ENCODE peak calls at places on chromosomes 16 and 17, in seven cellular contexts. One of them, this sample, is unnamed.

GRCh38 chr16:49980166-49980565 is 44.9 kb upstream of the CNEP1R1 start:
- DNase-seq in left ventricle myocardium inferior: no peak
- DNase-seq in NCI-H1105: no peak
- DNase-seq in A549: no peak
- DNase-seq in NCI-H2107: no peak
- DNase-seq in ovary: no peak
- DNase-seq in AG04449: no peak
- DNase-seq in this sample: no peak

GRCh38 chr16:46974352-46974751 is 878 bp upstream of the DNAJA2 start:
- DNase-seq in left ventricle myocardium inferior: no peak
- DNase-seq in NCI-H1105: peak; percentile 25
- DNase-seq in A549: peak; percentile 26
- DNase-seq in NCI-H2107: no peak
- DNase-seq in ovary: no peak
- DNase-seq in AG04449: no peak
- DNase-seq in this sample: no peak

GRCh38 chr17:68433211-68433610 is 24.1 kb downstream of the WIPI1 start:
- DNase-seq in left ventricle myocardium inferior: no peak
- DNase-seq in NCI-H1105: no peak
- DNase-seq in A549: no peak
- DNase-seq in NCI-H2107: no peak
- DNase-seq in ovary: no peak
- DNase-seq in AG04449: no peak
- DNase-seq in this sample: no peak

GRCh38 chr16:3158014-3158497 is 23.2 kb downstream of the ZNF213 start:
- DNase-seq in left ventricle myocardium inferior: no peak
- DNase-seq in NCI-H1105: no peak
- DNase-seq in A549: no peak
- DNase-seq in NCI-H2107: no peak
- DNase-seq in ovary: peak; percentile 62
- DNase-seq in AG04449: no peak
- DNase-seq in this sample: no peak

GRCh38 chr17:58575511-58575910 is 61.1 kb upstream of the MTMR4 start:
- DNase-seq in left ventricle myocardium inferior: no peak
- DNase-seq in NCI-H1105: no peak
- DNase-seq in A549: no peak
- DNase-seq in NCI-H2107: no peak
- DNase-seq in ovary: no peak
- DNase-seq in AG04449: peak; percentile 16
- DNase-seq in this sample: peak; percentile 29

GRCh38 chr16:87458424-87458915 is 34.4 kb downstream of the ZCCHC14 start:
- DNase-seq in left ventricle myocardium inferior: no peak
- DNase-seq in NCI-H1105: no peak
- DNase-seq in A549: no peak
- DNase-seq in NCI-H2107: no peak
- DNase-seq in ovary: no peak
- DNase-seq in AG04449: no peak
- DNase-seq in this sample: no peak

GRCh38 chr17:28737316-28737715 is 6.5 kb upstream of the TRAF4 start:
- DNase-seq in left ventricle myocardium inferior: no peak
- DNase-seq in NCI-H1105: no peak
- DNase-seq in A549: no peak
- DNase-seq in NCI-H2107: no peak
- DNase-seq in ovary: no peak
- DNase-seq in AG04449: no peak
- DNase-seq in this sample: no peak

GRCh38 chr17:82859431-82860403 is 19.9 kb upstream of the ZNF750 start:
- DNase-seq in left ventricle myocardium inferior: no peak
- DNase-seq in NCI-H1105: no peak
- DNase-seq in A549: peak; percentile 41
- DNase-seq in NCI-H2107: no peak
- DNase-seq in ovary: no peak
- DNase-seq in AG04449: no peak
- DNase-seq in this sample: no peak

GRCh38 chr16:85437161-85438052 is 175.7 kb upstream of the GSE1 start:
- DNase-seq in left ventricle myocardium inferior: no peak
- DNase-seq in NCI-H1105: no peak
- DNase-seq in A549: no peak
- DNase-seq in NCI-H2107: no peak
- DNase-seq in ovary: peak; percentile 81
- DNase-seq in AG04449: no peak
- DNase-seq in this sample: no peak

GRCh38 chr16:10752843-10753523 is 9.3 kb downstream of the NUBP1 start:
- DNase-seq in left ventricle myocardium inferior: peak; percentile 65
- DNase-seq in NCI-H1105: no peak
- DNase-seq in A549: no peak
- DNase-seq in NCI-H2107: no peak
- DNase-seq in ovary: peak; percentile 32
- DNase-seq in AG04449: no peak
- DNase-seq in this sample: no peak

GRCh38 chr17:60557805-60558204 is 31.8 kb upstream of the APPBP2 start:
- DNase-seq in left ventricle myocardium inferior: no peak
- DNase-seq in NCI-H1105: no peak
- DNase-seq in A549: no peak
- DNase-seq in NCI-H2107: no peak
- DNase-seq in ovary: no peak
- DNase-seq in AG04449: no peak
- DNase-seq in this sample: no peak

GRCh38 chr17:63571632-63572310 is 21.5 kb downstream of the DCAF7 start:
- DNase-seq in left ventricle myocardium inferior: no peak
- DNase-seq in NCI-H1105: no peak
- DNase-seq in A549: no peak
- DNase-seq in NCI-H2107: no peak
- DNase-seq in ovary: no peak
- DNase-seq in AG04449: peak; percentile 31
- DNase-seq in this sample: peak; percentile 57

GRCh38 chr16:2919511-2920255 is 8.0 kb downstream of the FLYWCH1 start:
- DNase-seq in left ventricle myocardium inferior: no peak
- DNase-seq in NCI-H1105: peak; percentile 20
- DNase-seq in A549: peak; percentile 61
- DNase-seq in NCI-H2107: no peak
- DNase-seq in ovary: peak; percentile 67
- DNase-seq in AG04449: no peak
- DNase-seq in this sample: peak; percentile 34

GRCh38 chr16:86428729-86429472 is 81.4 kb upstream of the FOXF1 start:
- DNase-seq in left ventricle myocardium inferior: peak; percentile 26
- DNase-seq in NCI-H1105: no peak
- DNase-seq in A549: no peak
- DNase-seq in NCI-H2107: no peak
- DNase-seq in ovary: no peak
- DNase-seq in AG04449: no peak
- DNase-seq in this sample: no peak

GRCh38 chr17:66508896-66509843 is 206.8 kb downstream of the PRKCA start:
- DNase-seq in left ventricle myocardium inferior: no peak
- DNase-seq in NCI-H1105: peak; percentile 77
- DNase-seq in A549: peak; percentile 87
- DNase-seq in NCI-H2107: no peak
- DNase-seq in ovary: no peak
- DNase-seq in AG04449: peak; percentile 73
- DNase-seq in this sample: peak; percentile 70

GRCh38 chr17:15157051-15157450 is 108.1 kb downstream of the PMP22 start:
- DNase-seq in left ventricle myocardium inferior: no peak
- DNase-seq in NCI-H1105: no peak
- DNase-seq in A549: no peak
- DNase-seq in NCI-H2107: no peak
- DNase-seq in ovary: no peak
- DNase-seq in AG04449: no peak
- DNase-seq in this sample: peak; percentile 27

GRCh38 chr16:49844399-49844798 is 11.5 kb downstream of the ZNF423 start:
- DNase-seq in left ventricle myocardium inferior: no peak
- DNase-seq in NCI-H1105: no peak
- DNase-seq in A549: no peak
- DNase-seq in NCI-H2107: no peak
- DNase-seq in ovary: no peak
- DNase-seq in AG04449: no peak
- DNase-seq in this sample: no peak

GRCh38 chr16:88600539-88600896 is 30.3 kb downstream of the ZC3H18 start:
- DNase-seq in left ventricle myocardium inferior: no peak
- DNase-seq in NCI-H1105: no peak
- DNase-seq in A549: no peak
- DNase-seq in NCI-H2107: no peak
- DNase-seq in ovary: no peak
- DNase-seq in AG04449: no peak
- DNase-seq in this sample: no peak

GRCh38 chr17:80491478-80492342 is 15.3 kb upstream of the NPTX1 start:
- DNase-seq in left ventricle myocardium inferior: no peak
- DNase-seq in NCI-H1105: peak; percentile 78
- DNase-seq in A549: no peak
- DNase-seq in NCI-H2107: no peak
- DNase-seq in ovary: no peak
- DNase-seq in AG04449: no peak
- DNase-seq in this sample: no peak